ENCODE peak calls at places on chromosome 2, in four cellular contexts. J is neuronal stem cell, X is H1, R is mesenchymal stem cell. D is an unnamed sample.

GRCh38 chr2:152573168-152573567 is 144.1 kb downstream of the PRPF40A start:
- DNase-seq in X (no peak), J (no peak), R (peak), D (peak)

GRCh38 chr2:161681043-161681442 is 56.8 kb downstream of the SLC4A10 start:
- DNase-seq in J (no peak), R (no peak), X (no peak), D (no peak)

GRCh38 chr2:187383043-187383800 is 64.8 kb downstream of the CALCRL start:
- DNase-seq in R (no peak), J (no peak), X (no peak), D (no peak)

GRCh38 chr2:240458044-240458899 is 22.8 kb downstream of the GPC1 start:
- DNase-seq in J (no peak), X (no peak), R (no peak), D (peak)

GRCh38 chr2:70115646-70116442 is 28.6 kb downstream of the PCBP1 start:
- DNase-seq in R (no peak), J (no peak), X (no peak), D (no peak)

GRCh38 chr2:173982918-173983317 is 17.7 kb upstream of the SP3 start:
- DNase-seq in X (no peak), R (no peak), J (no peak), D (no peak)

GRCh38 chr2:172480301-172481218 is 53.2 kb downstream of the ITGA6 start:
- DNase-seq in R (peak), X (no peak), J (no peak), D (peak)

GRCh38 chr2:9001229-9001628 is 2.3 kb downstream of the MBOAT2 start:
- DNase-seq in X (no peak), R (peak), J (no peak), D (no peak)

GRCh38 chr2:100997509-100998234 is 4.4 kb upstream of the RPL31 start:
- DNase-seq in X (no peak), R (no peak), J (no peak), D (no peak)

GRCh38 chr2:30662268-30663131 is 144.7 kb downstream of the CAPN13 start:
- DNase-seq in R (peak), J (no peak), X (no peak), D (peak)

GRCh38 chr2:234467289-234467688 is 29.6 kb downstream of the ARL4C start:
- DNase-seq in X (no peak), J (no peak), R (peak), D (no peak)

GRCh38 chr2:78035804-78036203 is 513.6 kb upstream of the LRRTM4 start:
- DNase-seq in X (no peak), R (no peak), J (no peak), D (no peak)

DNA sequence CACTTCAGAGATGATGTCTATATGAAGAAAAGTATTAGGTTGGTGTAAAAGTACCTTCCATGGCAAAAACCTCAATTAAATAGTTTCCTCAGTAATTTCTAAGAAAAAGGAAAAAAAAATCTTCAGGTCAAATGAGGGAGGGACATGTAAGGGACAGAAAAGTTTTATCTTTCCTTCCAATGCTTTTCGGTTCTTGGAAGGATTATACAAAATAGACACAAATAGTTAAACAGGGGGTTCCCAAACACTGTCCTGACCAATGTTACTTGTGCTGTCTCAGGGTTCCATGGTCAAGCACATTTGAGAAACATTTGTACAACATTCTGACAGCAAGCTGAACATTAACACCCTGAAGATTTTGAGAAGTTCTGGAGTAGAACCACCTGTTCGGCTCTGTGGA is 22.0 kb downstream of the ERMN start:
- DNase-seq in J (no peak), R (no peak), X (no peak), D (no peak)
- H2BK12ac ChIP-seq in J (no peak), R (no peak), X (no peak), D (no peak)

GRCh38 chr2:61759718-61760117 is 94.1 kb downstream of the FAM161A start:
- DNase-seq in J (no peak), R (peak), X (no peak), D (no peak)

GRCh38 chr2:61762292-61762691 is 91.6 kb downstream of the FAM161A start:
- DNase-seq in X (no peak), J (no peak), R (no peak), D (no peak)

GRCh38 chr2:61763605-61764034 is 90.2 kb downstream of the FAM161A start:
- DNase-seq in J (no peak), X (peak), R (peak), D (peak)

GRCh38 chr2:61769093-61769675 is 84.7 kb downstream of the FAM161A start:
- DNase-seq in R (no peak), J (no peak), X (no peak), D (no peak)

GRCh38 chr2:61764035-61764800 is 89.6 kb downstream of the FAM161A start:
- DNase-seq in J (peak), R (peak), X (peak), D (peak)
- H2BK12ac ChIP-seq in J (no peak), R (no peak), X (peak), D (no peak)

DNA sequence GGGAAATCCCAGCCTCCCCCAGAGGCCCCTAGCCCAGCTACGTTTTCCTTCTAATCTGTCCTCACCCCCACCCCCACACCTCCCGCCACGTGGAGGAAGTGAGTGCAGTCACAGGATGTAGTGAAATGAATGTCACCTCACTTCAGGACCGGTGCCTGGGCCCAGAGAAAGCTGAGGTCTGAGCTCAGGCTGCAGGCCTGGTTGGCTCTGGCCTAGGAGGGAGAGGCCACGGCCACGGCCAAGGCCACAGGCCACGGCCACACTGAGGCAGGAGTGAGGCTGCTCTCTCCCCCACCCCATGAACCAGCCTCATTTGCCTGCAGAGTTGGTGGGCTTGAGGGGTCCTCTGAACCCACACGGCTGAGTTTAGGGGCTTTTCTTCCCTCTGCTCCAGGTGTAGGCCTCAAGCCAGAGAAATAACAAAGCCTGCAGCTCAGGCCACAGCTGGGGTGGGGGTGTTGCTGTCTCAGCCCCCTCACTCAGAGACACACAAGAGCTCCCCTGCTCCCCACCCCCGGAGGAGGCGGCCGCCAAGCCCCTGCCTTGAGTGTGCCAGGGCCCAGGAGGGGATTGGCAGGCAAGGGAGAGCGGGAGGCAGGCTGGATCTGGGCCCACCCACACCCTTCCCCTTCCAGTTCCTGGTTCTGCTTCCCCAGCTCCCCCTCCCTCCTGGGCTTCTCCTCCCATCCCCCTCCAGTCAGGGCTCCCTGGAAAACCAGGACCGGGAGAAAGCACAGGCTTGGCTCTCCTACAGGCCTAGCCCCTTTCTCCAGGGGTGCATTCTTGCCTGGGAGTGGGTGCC is 27.0 kb downstream of the DNMT3A start:
- DNase-seq in R (peak), X (peak), J (peak), D (no peak)
- H2BK12ac ChIP-seq in R (peak), X (peak), J (no peak), D (peak)

GRCh38 chr2:111705711-111706323 is 178.2 kb downstream of the ANAPC1 start:
- DNase-seq in R (peak), J (peak), X (peak), D (peak)

GRCh38 chr2:111708478-111708877 is 175.5 kb downstream of the ANAPC1 start:
- DNase-seq in X (no peak), J (no peak), R (no peak), D (no peak)

GRCh38 chr2:111707700-111708099 is 176.3 kb downstream of the ANAPC1 start:
- DNase-seq in X (no peak), J (no peak), R (no peak), D (no peak)

GRCh38 chr2:111705206-111705605 is 178.8 kb downstream of the ANAPC1 start:
- DNase-seq in R (no peak), J (no peak), X (no peak), D (no peak)

GRCh38 chr2:111706481-111707001 is 177.5 kb downstream of the ANAPC1 start:
- DNase-seq in R (no peak), J (no peak), X (no peak), D (no peak)
- H2BK12ac ChIP-seq in R (peak), J (peak), X (peak), D (no peak)

D was measured in trophoblast cell.